ENCODE peak calls at places on chromosomes 7 and 10, in six cellular contexts. W is HCT116, Q is GM23338, F is esophagus squamous epithelium, N is bronchial epithelial cell, O is IMR-90. P is an unnamed sample. For H3K36me3 and H3K27me3, the result is how much of the 10 kb centered on the place peaks cover.

GRCh38 chr10:1240341-1240775 is 184.2 kb downstream of the WDR37 start:
- DNase-seq in W (no peak), Q (peak), F (no peak), N (no peak), O (no peak), P (peak)

GRCh38 chr10:92993671-92994304 is 66.8 kb upstream of the CYP26C1 start:
- DNase-seq in W (no peak), Q (no peak), F (no peak), N (no peak), O (no peak), P (no peak)

GRCh38 chr7:36663481-36663880 is 60.8 kb downstream of the AOAH start:
- DNase-seq in W (no peak), Q (no peak), F (no peak), N (no peak), O (peak), P (no peak)

GRCh38 chr10:132443605-132443997 is 46.6 kb downstream of the PWWP2B start:
- DNase-seq in W (no peak), Q (no peak), F (no peak), N (peak), O (peak), P (peak)

GRCh38 chr7:38978474-38978873 is 765 bp downstream of the POU6F2 start:
- DNase-seq in W (no peak), Q (peak), F (no peak), N (no peak), O (no peak), P (no peak)

GRCh38 chr7:133436014-133436428 is 183.1 kb downstream of the EXOC4 start:
- DNase-seq in W (no peak), Q (no peak), F (no peak), N (peak), O (peak), P (no peak)

GRCh38 chr10:96665306-96665705 is 55.0 kb downstream of the PIK3AP1 start:
- DNase-seq in W (no peak), Q (no peak), F (no peak), N (peak), O (peak), P (no peak)

GRCh38 chr7:98638853-98639252 is 21.8 kb downstream of the NPTX2 start:
- DNase-seq in W (no peak), Q (no peak), F (no peak), N (no peak), O (no peak), P (no peak)

GRCh38 chr7:44156453-44157010 is 15.4 kb upstream of the MYL7 start:
- DNase-seq in W (no peak), Q (no peak), F (no peak), N (no peak), O (no peak), P (no peak)

GRCh38 chr7:70042533-70042932 is 444.3 kb downstream of the AUTS2 start:
- DNase-seq in W (no peak), Q (no peak), F (no peak), N (peak), O (no peak), P (no peak)

GRCh38 chr7:108282427-108282996 is 152.4 kb upstream of the LAMB4 start:
- DNase-seq in W (no peak), Q (no peak), F (no peak), N (no peak), O (no peak), P (no peak)

GRCh38 chr7:16817536-16817935 is 12.7 kb upstream of the AGR2 start:
- DNase-seq in W (no peak), Q (no peak), F (no peak), N (peak), O (peak), P (no peak)

GRCh38 chr7:137020351-137020750 is 151.9 kb downstream of the CHRM2 start:
- DNase-seq in W (no peak), Q (no peak), F (no peak), N (no peak), O (peak), P (no peak)

GRCh38 chr7:46616636-46617035 is 695.6 kb upstream of the IGFBP3 start:
- DNase-seq in W (no peak), Q (no peak), F (no peak), N (peak), O (peak), P (no peak)

GRCh38 chr7:13279854-13280435 is 592.5 kb downstream of the ARL4A start:
- DNase-seq in W (peak), Q (peak), F (no peak), N (peak), O (peak), P (no peak)

GRCh38 chr10:4022473-4022872 is 237.5 kb upstream of the KLF6 start:
- DNase-seq in W (no peak), Q (no peak), F (no peak), N (no peak), O (no peak), P (no peak)

GRCh38 chr7:156764016-156764669 is 123.6 kb downstream of the RNF32 start:
- DNase-seq in W (peak), Q (peak), F (no peak), N (peak), O (peak), P (no peak)

GRCh38 chr10:6037975-6038624 is 24.1 kb downstream of the IL2RA start:
- DNase-seq in W (no peak), Q (no peak), F (no peak), N (no peak), O (no peak), P (no peak)

DNA sequence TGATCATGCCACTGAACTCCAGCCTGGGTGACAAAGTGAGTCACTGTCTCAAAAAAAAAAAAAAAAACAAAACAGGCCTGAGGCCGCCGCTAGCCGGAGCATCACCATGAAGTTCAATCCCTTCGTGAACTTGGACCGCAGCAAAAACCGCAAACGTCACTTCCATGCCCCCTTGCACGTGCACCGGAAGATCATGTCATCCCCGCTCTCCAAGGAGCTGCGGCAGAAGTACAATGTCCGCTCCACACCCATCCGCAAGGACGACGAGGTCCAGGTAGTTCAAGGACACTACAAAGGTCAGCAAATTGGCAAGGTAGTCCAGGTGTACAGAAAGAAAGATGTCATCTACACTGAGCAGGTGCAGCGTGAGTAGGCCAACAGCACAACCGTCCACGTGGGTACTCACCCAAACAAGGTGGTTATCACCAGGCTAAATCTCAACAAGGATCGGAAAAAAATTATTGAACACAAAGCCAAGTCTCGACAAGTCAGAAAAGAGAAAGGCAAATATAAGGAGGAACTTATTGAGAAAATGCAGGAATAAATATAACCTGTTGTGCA is 17.5 kb upstream of the RUFY2 start:
- DNase-seq in W (no peak), Q (no peak), F (no peak), N (no peak), O (no peak), P (no peak)
- H3K36me3 ChIP-seq in W (under half), Q (under half), F (under half), N (under half), O (under half), P (half or more)

GRCh38 chr7:112252141-112252540 is 45.6 kb downstream of the ZNF277 start:
- DNase-seq in W (no peak), Q (no peak), F (no peak), N (no peak), O (no peak), P (no peak)
- H3K27me3 ChIP-seq in W (under half), Q (under half), F (under half), N (under half), O (under half), P (under half)

DNA sequence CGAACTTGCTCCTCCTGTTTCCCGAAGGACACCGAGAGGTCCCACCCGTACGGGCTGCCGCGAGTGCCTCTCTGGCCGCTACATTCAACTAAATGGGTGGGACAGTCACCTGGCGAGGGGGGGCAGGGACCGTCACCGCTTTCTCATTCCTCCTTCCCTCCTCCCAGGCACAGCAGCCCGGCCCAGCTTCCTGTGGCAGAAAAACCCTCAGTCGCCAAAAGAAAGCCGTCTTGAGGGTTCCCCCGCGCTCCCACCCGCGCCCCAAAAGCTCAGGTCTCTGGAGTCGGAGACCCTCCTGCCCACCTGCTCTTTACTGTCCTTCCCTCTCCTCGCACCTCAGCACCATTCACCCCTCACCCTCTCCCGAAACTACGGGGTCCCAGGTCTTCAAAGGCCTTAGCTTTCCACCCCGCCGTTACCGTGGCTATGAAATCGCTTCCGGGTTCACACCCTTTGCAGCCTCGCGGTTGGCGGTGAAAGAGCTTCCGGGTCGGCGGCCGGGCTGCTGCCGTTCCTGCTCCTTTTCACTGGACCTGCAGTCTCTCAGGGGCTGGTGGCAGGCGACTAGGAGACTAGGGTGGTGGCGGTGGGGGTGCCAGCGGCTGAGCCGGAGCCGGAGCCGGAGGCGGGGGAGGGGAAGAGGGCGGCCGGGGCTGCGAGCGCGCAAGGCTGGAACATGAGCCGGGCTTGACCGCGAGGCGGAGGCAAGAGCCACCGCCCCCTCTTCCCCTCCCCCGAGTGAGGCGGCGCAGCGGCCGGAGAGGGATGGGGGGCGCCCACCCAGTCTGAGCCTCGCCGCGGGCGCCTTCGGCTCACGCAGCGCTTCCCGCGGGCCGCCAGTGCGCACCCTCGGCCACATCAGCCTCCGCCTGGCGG is at the start of the genes ANKIB1 and KRIT1:
- DNase-seq in W (peak), Q (peak), F (peak), N (peak), O (peak), P (peak)
- TF ChIP-seq CTCF in W (no peak), Q (peak), F (no peak), N (peak), O (no peak), P (peak)

DNA sequence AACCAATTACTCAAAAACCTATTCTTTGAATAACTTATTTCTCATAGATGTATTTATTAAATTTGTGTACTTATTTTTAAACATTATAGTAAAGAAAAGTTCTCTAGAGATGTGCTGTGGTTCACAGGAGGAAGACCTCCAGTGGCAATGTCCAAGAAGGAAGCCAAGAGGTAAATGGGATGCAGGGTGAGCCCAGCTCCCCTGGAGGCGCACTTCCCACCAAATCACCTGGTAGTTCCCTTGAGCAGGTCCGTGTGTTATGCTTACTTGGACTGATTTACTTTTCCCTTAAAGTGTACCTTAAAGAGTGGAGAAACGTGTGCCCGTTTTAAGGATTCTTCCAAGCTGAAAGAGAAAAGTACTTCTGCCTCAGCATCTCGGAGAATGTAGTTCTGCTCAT is 55.3 kb downstream of the PAXIP1 start:
- DNase-seq in W (no peak), Q (peak), F (no peak), N (no peak), O (no peak), P (no peak)
- H3K36me3 ChIP-seq in W (under half), Q (half or more), F (half or more), N (under half), O (under half), P (under half)

GRCh38 chr7:155449880-155450557 is 7.9 kb upstream of the EN2 start:
- DNase-seq in W (no peak), Q (peak), F (no peak), N (no peak), O (no peak), P (peak)

GRCh38 chr7:155444746-155445145 is 13.2 kb upstream of the EN2 start:
- DNase-seq in W (no peak), Q (no peak), F (no peak), N (no peak), O (no peak), P (peak)

GRCh38 chr7:155449008-155449879 is 8.7 kb upstream of the EN2 start:
- DNase-seq in W (no peak), Q (peak), F (no peak), N (no peak), O (no peak), P (peak)

GRCh38 chr7:155448632-155449007 is 9.3 kb upstream of the EN2 start:
- DNase-seq in W (no peak), Q (peak), F (no peak), N (no peak), O (no peak), P (peak)

DNA sequence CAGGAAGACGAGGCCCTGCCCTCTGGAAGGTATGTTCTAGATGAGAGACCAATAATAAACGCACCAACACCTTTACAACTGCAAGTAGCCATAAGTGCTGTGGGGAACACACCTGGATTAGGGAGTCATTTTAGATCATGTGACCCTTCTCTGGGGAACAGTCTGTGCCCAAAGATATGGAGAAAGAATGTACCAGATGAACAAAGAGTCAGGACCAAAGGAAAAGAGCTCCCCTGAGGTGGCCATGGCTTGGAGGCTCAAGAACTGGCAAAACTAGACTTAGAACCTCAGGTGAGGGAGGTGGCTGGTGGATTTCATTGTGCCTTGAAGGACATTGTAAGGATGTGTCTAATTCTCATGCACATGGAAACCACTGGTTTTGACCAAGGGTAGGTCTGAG is 10.3 kb upstream of the EN2 start:
- DNase-seq in W (no peak), Q (no peak), F (no peak), N (no peak), O (no peak), P (peak)
- H3K27me3 ChIP-seq in W (under half), Q (half or more), F (under half), N (under half), O (half or more), P (half or more)

DNA sequence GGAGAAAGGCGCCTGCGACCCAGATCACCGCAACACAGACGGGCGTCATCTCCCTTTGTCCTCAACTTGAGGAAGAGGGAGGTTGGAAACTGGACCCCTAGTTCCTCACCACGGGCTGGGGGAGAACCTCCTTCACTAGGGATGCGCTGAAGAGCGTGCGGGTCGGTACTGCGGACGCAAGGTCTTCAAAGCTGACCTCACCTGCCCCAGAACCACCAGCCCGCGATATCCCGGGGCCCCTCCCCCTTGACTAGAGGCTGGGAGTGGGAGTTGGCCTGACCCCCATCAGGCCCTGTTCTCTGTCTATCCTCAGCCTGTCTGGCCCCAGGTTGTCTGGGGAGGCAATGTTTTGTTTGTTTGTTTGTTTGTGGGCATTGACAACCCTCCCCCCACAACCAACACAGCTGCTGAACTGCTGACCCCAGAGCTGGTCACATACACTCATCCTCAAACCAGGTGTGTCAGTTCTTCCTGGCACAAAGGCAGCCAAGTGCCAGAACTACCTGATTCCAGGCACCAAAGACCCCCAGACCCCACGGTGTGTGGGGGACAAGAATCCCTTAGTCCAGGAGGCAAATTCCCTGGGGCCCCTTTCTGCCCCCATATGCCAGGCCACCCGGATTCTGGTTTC is 2.9 kb downstream of the NPM3 start:
- DNase-seq in W (no peak), Q (peak), F (no peak), N (no peak), O (no peak), P (no peak)
- TF ChIP-seq CTCF in W (no peak), Q (no peak), F (no peak), N (no peak), O (no peak), P (no peak)

DNA sequence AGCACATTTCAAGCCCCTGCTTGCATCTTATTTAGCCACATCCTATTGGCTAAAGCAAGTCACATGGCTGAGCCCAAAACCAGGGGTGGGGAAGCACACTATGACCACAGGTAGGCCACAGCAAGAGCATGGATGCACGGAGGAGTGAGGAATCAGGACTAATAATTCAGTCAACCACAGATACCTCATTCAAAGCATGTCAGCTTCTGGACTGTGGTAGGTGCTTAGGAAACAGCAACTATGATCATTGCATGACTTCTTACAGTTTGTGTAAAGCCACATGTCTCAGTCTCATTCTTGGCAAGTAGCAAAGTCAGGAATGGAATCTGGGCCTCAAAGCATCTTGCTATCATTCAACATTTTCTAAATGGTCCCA is 79.0 kb upstream of the EMX2 start:
- DNase-seq in W (no peak), Q (no peak), F (no peak), N (no peak), O (no peak), P (no peak)
- H3K36me3 ChIP-seq in W (under half), Q (under half), F (under half), N (under half), O (under half), P (under half)

GRCh38 chr7:51316666-51317581 is at the start of gene COBL:
- DNase-seq in W (no peak), Q (peak), F (no peak), N (no peak), O (no peak), P (no peak)
- H3K27me3 ChIP-seq in W (under half), Q (under half), F (under half), N (under half), O (under half), P (under half)

GRCh38 chr10:110870823-110871235 is 899 bp upstream of the PDCD4 start:
- DNase-seq in W (no peak), Q (no peak), F (no peak), N (no peak), O (no peak), P (no peak)

GRCh38 chr10:110873951-110874350 is 2.2 kb downstream of the PDCD4 start:
- DNase-seq in W (no peak), Q (no peak), F (no peak), N (no peak), O (no peak), P (no peak)

GRCh38 chr10:110872984-110873569 is 1.3 kb downstream of the PDCD4 start:
- DNase-seq in W (no peak), Q (no peak), F (no peak), N (no peak), O (no peak), P (no peak)

GRCh38 chr10:110871236-110872084 is at the start of gene PDCD4:
- DNase-seq in W (peak), Q (peak), F (peak), N (peak), O (peak), P (peak)

GRCh38 chr10:110872145-110872983 is 636 bp downstream of the PDCD4 start:
- DNase-seq in W (no peak), Q (peak), F (no peak), N (peak), O (peak), P (peak)
- TF ChIP-seq CTCF in W (no peak), Q (peak), F (peak), N (peak), O (peak), P (no peak)